ENCODE peak calls at places on chromosomes 7 and 10, in five cellular contexts. E, G, I, N and B are unnamed samples. For H3K4me1 and H3K36me3, the result is how much of the 10 kb centered on the place peaks cover.

GRCh38 chr10:27490807-27491206 is 13.3 kb upstream of the RAB18 start:
- DNase-seq in E (no peak), G (no peak), I (no peak), N (no peak), B (peak)

GRCh38 chr7:68622500-68622899 is 975.8 kb upstream of the AUTS2 start:
- DNase-seq in E (no peak), G (no peak), I (no peak), N (no peak), B (no peak)

GRCh38 chr10:67622506-67622905 is 73.5 kb downstream of the CTNNA3 start:
- DNase-seq in E (no peak), G (no peak), I (no peak), N (no peak), B (no peak)

GRCh38 chr7:43470110-43470509 is 112.8 kb upstream of the STK17A start:
- DNase-seq in E (no peak), G (no peak), I (no peak), N (no peak), B (no peak)

GRCh38 chr10:100327007-100327700 is 2.9 kb downstream of the PKD2L1 start:
- DNase-seq in E (no peak), G (peak), I (no peak), N (no peak), B (no peak)

GRCh38 chr10:31622993-31623392 is 304.0 kb downstream of the ZEB1 start:
- DNase-seq in E (peak), G (no peak), I (no peak), N (no peak), B (no peak)

GRCh38 chr10:71754562-71754961 is 18.8 kb downstream of the VSIR start:
- DNase-seq in E (no peak), G (no peak), I (no peak), N (no peak), B (no peak)

GRCh38 chr7:157542669-157543021 is 205.8 kb downstream of the DNAJB6 start:
- DNase-seq in E (peak), G (no peak), I (no peak), N (no peak), B (no peak)

GRCh38 chr7:43307522-43307921 is 195.1 kb downstream of the HECW1 start:
- DNase-seq in E (no peak), G (no peak), I (no peak), N (no peak), B (no peak)

GRCh38 chr10:20399789-20400188 is 497.3 kb downstream of the NEBL start:
- DNase-seq in E (no peak), G (no peak), I (no peak), N (no peak), B (no peak)

GRCh38 chr7:31776616-31777015 is 89.6 kb downstream of the PPP1R17 start:
- DNase-seq in E (no peak), G (no peak), I (no peak), N (no peak), B (no peak)

GRCh38 chr10:12479924-12480323 is 130.6 kb downstream of the CAMK1D start:
- DNase-seq in E (no peak), G (no peak), I (no peak), N (no peak), B (no peak)

GRCh38 chr7:31145339-31145738 is 93.2 kb downstream of the ADCYAP1R1 start:
- DNase-seq in E (no peak), G (no peak), I (no peak), N (no peak), B (no peak)

GRCh38 chr7:157412021-157412443 is 75.2 kb downstream of the DNAJB6 start:
- DNase-seq in E (no peak), G (no peak), I (no peak), N (no peak), B (no peak)

GRCh38 chr10:58943234-58943633 is 233.2 kb upstream of the PHYHIPL start:
- DNase-seq in E (no peak), G (no peak), I (no peak), N (no peak), B (no peak)

GRCh38 chr7:85186083-85186520 is 754 bp downstream of the SEMA3D start:
- DNase-seq in E (peak), G (no peak), I (peak), N (no peak), B (no peak)

GRCh38 chr10:104026762-104027161 is 58.9 kb downstream of the COL17A1 start:
- DNase-seq in E (no peak), G (no peak), I (no peak), N (no peak), B (no peak)

GRCh38 chr7:48090095-48090805 is 1.2 kb downstream of the UPP1 start:
- DNase-seq in E (peak), G (peak), I (no peak), N (no peak), B (no peak)

GRCh38 chr10:87913170-87913921 is 49.9 kb downstream of the PTEN start:
- DNase-seq in E (no peak), G (no peak), I (no peak), N (no peak), B (no peak)

GRCh38 chr10:87916515-87916914 is 53.1 kb downstream of the PTEN start:
- DNase-seq in E (no peak), G (no peak), I (no peak), N (no peak), B (no peak)

GRCh38 chr10:87915989-87916388 is 52.6 kb downstream of the PTEN start:
- DNase-seq in E (no peak), G (peak), I (no peak), N (no peak), B (no peak)

GRCh38 chr10:87918254-87918859 is 54.9 kb downstream of the PTEN start:
- DNase-seq in E (no peak), G (no peak), I (no peak), N (no peak), B (no peak)

GRCh38 chr10:87915406-87915805 is 52.0 kb downstream of the PTEN start:
- DNase-seq in E (no peak), G (no peak), I (no peak), N (no peak), B (no peak)
- TF ChIP-seq POLR2A in E (no peak), G (no peak), I (no peak), N (no peak), B (no peak)

DNA sequence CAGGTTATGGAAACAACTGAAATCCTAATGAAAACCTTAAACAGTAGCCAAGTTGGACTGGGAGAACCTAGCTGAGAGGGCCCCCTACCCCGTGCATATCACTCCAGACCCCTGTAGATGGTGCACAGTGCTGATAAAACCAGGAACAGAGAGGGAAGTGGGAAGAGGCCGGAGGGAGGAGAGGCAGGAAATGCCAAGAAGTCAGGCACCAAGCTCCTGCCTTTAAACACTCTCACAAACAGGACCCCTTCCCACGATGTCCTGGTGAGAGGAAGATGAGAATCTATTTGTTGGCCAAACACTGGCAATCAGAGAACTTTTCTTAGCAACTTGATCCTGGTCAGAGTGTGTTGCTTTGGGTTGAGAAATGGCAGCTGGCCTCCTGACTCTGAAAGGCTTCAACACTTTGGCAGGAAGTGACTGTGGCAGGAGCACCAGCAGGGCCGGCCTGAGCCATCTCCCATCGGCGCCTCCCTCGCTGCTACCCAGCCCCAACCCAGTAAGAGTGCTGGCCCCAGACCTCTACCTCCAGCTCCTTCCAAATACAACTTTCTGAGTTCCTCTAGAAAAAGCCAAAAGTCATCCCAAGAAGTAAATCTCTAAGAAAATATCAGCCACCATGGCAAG is 39.5 kb downstream of the GSDME start:
- DNase-seq in E (no peak), G (no peak), I (no peak), N (no peak), B (no peak)
- H3K4me1 ChIP-seq in E (under half), G (under half), I (under half), N (under half), B (under half)

GRCh38 chr10:97356318-97356914 is 21.9 kb upstream of the FRAT2 start:
- DNase-seq in E (no peak), G (no peak), I (no peak), N (no peak), B (no peak)

GRCh38 chr10:97355571-97355975 is 21.0 kb upstream of the FRAT2 start:
- DNase-seq in E (no peak), G (peak), I (peak), N (no peak), B (no peak)

GRCh38 chr10:97358781-97359180 is 24.3 kb upstream of the FRAT2 start:
- DNase-seq in E (no peak), G (no peak), I (no peak), N (no peak), B (no peak)

GRCh38 chr10:97356918-97357317 is 22.4 kb upstream of the FRAT2 start:
- DNase-seq in E (no peak), G (no peak), I (no peak), N (no peak), B (no peak)

DNA sequence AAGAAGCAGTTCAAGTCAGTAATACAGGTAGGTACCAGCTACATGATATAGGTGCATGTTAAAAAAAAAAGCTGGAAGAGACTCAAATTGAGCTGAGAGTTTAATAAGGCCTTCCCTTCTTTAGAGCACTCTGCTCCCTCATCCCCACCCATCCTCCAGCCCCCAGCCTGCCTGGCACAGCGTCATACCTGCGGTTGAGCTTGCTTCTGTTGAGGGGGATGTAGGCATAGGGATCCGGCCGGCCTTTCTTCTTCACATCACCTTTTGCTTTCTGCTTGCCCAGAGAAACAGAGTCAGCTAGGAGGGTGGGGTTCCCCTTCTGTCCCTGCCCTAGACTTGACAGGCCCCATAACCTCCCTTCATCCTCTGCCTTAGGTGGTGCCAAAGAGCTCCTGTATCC is 23.8 kb upstream of the FRAT2 start:
- DNase-seq in E (no peak), G (no peak), I (no peak), N (no peak), B (no peak)
- H3K36me3 ChIP-seq in E (under half), G (under half), I (under half), N (under half), B (under half)

DNA sequence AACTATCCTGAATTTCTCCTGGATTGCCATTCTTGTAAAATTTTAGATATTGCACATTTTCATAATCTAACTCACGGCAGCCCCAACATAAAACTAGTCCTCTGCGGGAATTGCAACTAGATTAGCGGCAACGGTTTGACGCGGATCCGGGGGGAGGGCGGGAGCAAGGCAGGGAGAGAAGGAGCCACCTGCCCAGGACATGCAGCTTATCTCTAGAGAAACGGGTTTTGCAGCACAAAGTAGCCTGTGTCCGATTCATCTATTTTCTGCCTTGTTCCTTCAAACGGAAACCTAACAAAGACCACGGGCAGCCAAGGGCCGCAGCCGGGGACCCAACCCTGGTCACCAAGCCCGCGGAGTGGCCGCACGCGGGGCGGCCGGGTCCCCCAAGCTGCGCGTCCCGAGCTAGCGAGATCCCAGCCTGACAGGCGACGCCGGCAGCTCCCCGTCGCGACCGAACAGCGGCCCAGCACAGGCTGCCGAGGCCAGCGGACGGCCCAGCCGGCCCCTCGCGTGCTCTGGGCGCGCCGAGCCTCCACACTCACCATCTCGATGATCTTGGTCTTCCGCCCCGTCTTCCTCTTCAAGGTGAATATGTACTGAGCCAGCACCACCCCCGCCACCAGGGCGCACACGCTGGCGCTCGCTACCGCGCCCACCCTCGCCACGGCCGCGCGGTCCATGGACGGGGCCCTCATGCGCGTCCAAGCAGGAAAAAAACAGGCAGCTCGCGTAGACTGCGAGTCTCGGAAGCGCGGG is at the start of gene NT5C3A:
- DNase-seq in E (peak), G (peak), I (peak), N (no peak), B (no peak)
- TF ChIP-seq POLR2A in E (peak), G (peak), I (peak), N (peak), B (no peak)

DNA sequence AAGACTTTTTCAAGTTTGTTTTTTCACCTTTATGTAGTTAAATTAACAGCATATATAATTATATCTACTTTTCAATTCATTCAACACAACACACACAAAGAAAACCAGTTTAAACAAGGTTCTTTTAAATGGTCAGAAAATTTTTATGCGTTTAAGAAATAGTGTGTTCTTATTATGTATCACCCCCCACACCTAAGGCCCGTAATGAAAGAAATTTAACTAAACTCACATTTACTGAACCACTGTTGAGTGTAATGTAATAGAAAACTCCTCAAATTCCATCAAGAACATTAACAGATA is 19.0 kb upstream of the ITGB8 start:
- DNase-seq in E (no peak), G (no peak), I (no peak), N (no peak), B (no peak)
- H3K4me1 ChIP-seq in E (under half), G (under half), I (under half), N (under half), B (under half)

DNA sequence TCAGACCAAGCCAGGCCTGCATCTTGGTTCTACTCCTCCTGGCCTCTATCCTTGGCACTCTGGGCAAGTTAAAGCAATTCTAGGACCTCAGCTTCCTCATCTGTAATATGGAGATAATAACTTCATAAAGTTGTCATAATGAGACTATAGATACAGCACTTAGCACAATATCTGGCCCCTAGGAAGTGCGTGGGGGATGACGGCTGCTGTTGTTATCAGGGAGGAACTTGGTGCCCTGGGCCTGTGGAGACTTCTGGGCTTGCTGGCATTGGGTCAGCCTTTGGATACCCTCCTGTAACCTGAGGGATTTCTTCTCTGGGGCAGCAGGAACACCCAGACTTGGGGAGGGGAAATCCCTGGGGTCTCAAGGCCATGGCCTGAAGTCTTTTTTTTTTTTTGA is 27.6 kb downstream of the PFKFB3 start:
- DNase-seq in E (no peak), G (no peak), I (no peak), N (no peak), B (no peak)
- H3K36me3 ChIP-seq in E (half or more), G (half or more), I (under half), N (under half), B (under half)

GRCh38 chr10:32957341-32958084 is 517 bp downstream of the ITGB1 start:
- DNase-seq in E (peak), G (peak), I (peak), N (peak), B (peak)
- TF ChIP-seq POLR2A in E (no peak), G (no peak), I (no peak), N (no peak), B (no peak)